ENCODE peak calls at places on chromosomes 2 and 18, in six cellular contexts. T is GM12878; Q is aorta; X is A549; V is activated B cell treated with CpG ODN at 0.5 μM for 24 hours; J is activated T-cell treated with anti-CD3 and anti-CD28 coated beads, Interleukin-2, amount 50 U/mL, for 72 hours. L is an unnamed sample.

GRCh38 chr2:205806126-205806905 is 124.0 kb downstream of the NRP2 start:
- ATAC-seq in X (peak; percentile 73), V (no peak), T (no peak), Q (no peak), J (no peak), L (no peak)

GRCh38 chr2:176473177-176473576 is 203.9 kb downstream of the MTX2 start:
- ATAC-seq in J (peak; percentile 72), V (no peak), X (no peak), T (peak; percentile 90), Q (peak; percentile 51), L (peak; percentile 95)

GRCh38 chr2:158458617-158458920 is 1.8 kb downstream of the PKP4 start:
- ATAC-seq in T (no peak), J (no peak), X (no peak), V (no peak), Q (no peak), L (no peak)

GRCh38 chr2:178508646-178509045 is 28.4 kb downstream of the PLEKHA3 start:
- ATAC-seq in J (no peak), V (no peak), T (no peak), Q (no peak), X (no peak), L (no peak)

GRCh38 chr18:78213365-78213994 is 766.1 kb upstream of the SALL3 start:
- ATAC-seq in J (no peak), Q (peak; percentile 48), V (no peak), T (no peak), X (no peak), L (no peak)

GRCh38 chr18:44927127-44927849 is 246.6 kb downstream of the SETBP1 start:
- ATAC-seq in T (peak; percentile 40), J (peak; percentile 98), V (no peak), X (no peak), Q (no peak), L (peak; percentile 38)

GRCh38 chr2:111685342-111685741 is 198.7 kb downstream of the ANAPC1 start:
- ATAC-seq in T (no peak), J (no peak), V (no peak), X (no peak), Q (no peak), L (no peak)

GRCh38 chr18:36732264-36732663 is 96.5 kb downstream of the TPGS2 start:
- ATAC-seq in T (no peak), Q (no peak), J (no peak), X (no peak), V (no peak), L (no peak)

GRCh38 chr18:1392046-1392445 is 487.4 kb downstream of the ADCYAP1 start:
- ATAC-seq in X (no peak), Q (no peak), T (no peak), V (no peak), J (no peak), L (no peak)

GRCh38 chr2:171882095-171882769 is 11.8 kb downstream of the SLC25A12 start:
- ATAC-seq in Q (no peak), V (no peak), T (peak; percentile 74), X (peak; percentile 34), J (peak; percentile 77), L (no peak)

GRCh38 chr2:182098648-182099047 is 113.0 kb downstream of the PPP1R1C start:
- ATAC-seq in Q (no peak), T (no peak), X (no peak), J (no peak), V (no peak), L (no peak)

GRCh38 chr2:25339121-25339738 is 2.5 kb downstream of the DNMT3A start:
- ATAC-seq in J (no peak), V (no peak), Q (no peak), X (no peak), T (no peak), L (no peak)

GRCh38 chr18:61322265-61322873 is 10.9 kb upstream of the CDH20 start:
- ATAC-seq in J (peak; percentile 56), Q (peak; percentile 63), X (peak; percentile 74), V (peak; percentile 42), T (peak; percentile 99), L (peak; percentile 70)

GRCh38 chr18:7117390-7118355 is at the start of gene LAMA1:
- ATAC-seq in X (peak; percentile 60), J (no peak), V (no peak), Q (peak; percentile 19), T (no peak), L (peak; percentile 68)

GRCh38 chr2:103459302-103459701 is 697.5 kb downstream of the TMEM182 start:
- ATAC-seq in X (no peak), V (no peak), J (no peak), Q (no peak), T (no peak), L (no peak)